ENCODE peak calls at places on chromosomes 4 and X, in nine cellular contexts. One of them, this sample, is unnamed.
A peak's percentile ranks its signal among the peaks of the same experiment; 100 is the strongest.

GRCh38 chr4:79958511-79959264 is 114.3 kb downstream of the ANTXR2 start:
- DNase-seq in stomach: no peak
- DNase-seq in ovary: no peak
- DNase-seq in tibial nerve: no peak
- DNase-seq in esophagus squamous epithelium: no peak
- DNase-seq in A549: no peak
- DNase-seq in upper lobe of left lung: no peak
- DNase-seq in adrenal gland: no peak
- DNase-seq in IMR-90: no peak
- DNase-seq in this sample: no peak

GRCh38 chrX:3532571-3532970 is 180.9 kb downstream of the PRKX start:
- DNase-seq in stomach: no peak
- DNase-seq in IMR-90: no peak
- DNase-seq in A549: no peak
- DNase-seq in esophagus squamous epithelium: no peak
- DNase-seq in adrenal gland: no peak
- DNase-seq in tibial nerve: no peak
- DNase-seq in ovary: no peak
- DNase-seq in upper lobe of left lung: no peak
- DNase-seq in this sample: no peak

GRCh38 chr4:85086721-85087120 is 120.2 kb upstream of the WDFY3 start:
- DNase-seq in adrenal gland: no peak
- DNase-seq in esophagus squamous epithelium: no peak
- DNase-seq in IMR-90: no peak
- DNase-seq in upper lobe of left lung: no peak
- DNase-seq in ovary: no peak
- DNase-seq in stomach: no peak
- DNase-seq in A549: no peak
- DNase-seq in tibial nerve: no peak
- DNase-seq in this sample: no peak

GRCh38 chr4:156774422-156774821 is 197.2 kb downstream of the PDGFC start:
- DNase-seq in esophagus squamous epithelium: no peak
- DNase-seq in adrenal gland: peak; percentile 42
- DNase-seq in ovary: no peak
- DNase-seq in tibial nerve: no peak
- DNase-seq in IMR-90: peak; percentile 96
- DNase-seq in A549: no peak
- DNase-seq in upper lobe of left lung: no peak
- DNase-seq in stomach: no peak
- DNase-seq in this sample: no peak

GRCh38 chr4:174524242-174524641 is 2.0 kb upstream of the HPGD start:
- DNase-seq in IMR-90: no peak
- DNase-seq in ovary: no peak
- DNase-seq in stomach: peak; percentile 58
- DNase-seq in tibial nerve: no peak
- DNase-seq in adrenal gland: no peak
- DNase-seq in esophagus squamous epithelium: no peak
- DNase-seq in A549: no peak
- DNase-seq in upper lobe of left lung: no peak
- DNase-seq in this sample: no peak

GRCh38 chr4:15784959-15785634 is 7.0 kb downstream of the CD38 start:
- DNase-seq in A549: no peak
- DNase-seq in stomach: no peak
- DNase-seq in esophagus squamous epithelium: no peak
- DNase-seq in adrenal gland: no peak
- DNase-seq in tibial nerve: no peak
- DNase-seq in ovary: no peak
- DNase-seq in upper lobe of left lung: no peak
- DNase-seq in IMR-90: no peak
- DNase-seq in this sample: no peak

GRCh38 chrX:41145920-41146608 is 60.8 kb downstream of the USP9X start:
- DNase-seq in IMR-90: peak; percentile 92
- DNase-seq in ovary: no peak
- DNase-seq in tibial nerve: no peak
- DNase-seq in stomach: no peak
- DNase-seq in esophagus squamous epithelium: no peak
- DNase-seq in adrenal gland: no peak
- DNase-seq in upper lobe of left lung: no peak
- DNase-seq in A549: no peak
- DNase-seq in this sample: no peak

GRCh38 chr4:109418588-109418987 is 15.0 kb upstream of the SEC24B start:
- DNase-seq in esophagus squamous epithelium: no peak
- DNase-seq in tibial nerve: no peak
- DNase-seq in stomach: no peak
- DNase-seq in upper lobe of left lung: no peak
- DNase-seq in adrenal gland: no peak
- DNase-seq in ovary: no peak
- DNase-seq in A549: no peak
- DNase-seq in IMR-90: no peak
- DNase-seq in this sample: no peak

GRCh38 chr4:118995693-118996391 is 107.2 kb downstream of the SYNPO2 start:
- DNase-seq in stomach: no peak
- DNase-seq in upper lobe of left lung: no peak
- DNase-seq in IMR-90: no peak
- DNase-seq in tibial nerve: no peak
- DNase-seq in ovary: no peak
- DNase-seq in esophagus squamous epithelium: no peak
- DNase-seq in adrenal gland: no peak
- DNase-seq in A549: no peak
- DNase-seq in this sample: no peak

GRCh38 chrX:105822138-105823091 is at the start of gene NRK:
- DNase-seq in A549: no peak
- DNase-seq in ovary: peak; percentile 74
- DNase-seq in adrenal gland: peak; percentile 43
- DNase-seq in IMR-90: no peak
- DNase-seq in tibial nerve: no peak
- DNase-seq in upper lobe of left lung: peak; percentile 63
- DNase-seq in esophagus squamous epithelium: no peak
- DNase-seq in stomach: no peak
- DNase-seq in this sample: peak; percentile 60

GRCh38 chr4:170651786-170652185 is 562.0 kb upstream of the AADAT start:
- DNase-seq in tibial nerve: no peak
- DNase-seq in A549: no peak
- DNase-seq in IMR-90: peak; percentile 29
- DNase-seq in esophagus squamous epithelium: no peak
- DNase-seq in stomach: no peak
- DNase-seq in adrenal gland: no peak
- DNase-seq in ovary: no peak
- DNase-seq in upper lobe of left lung: no peak
- DNase-seq in this sample: no peak

GRCh38 chr4:93396274-93396673 is 432.3 kb upstream of the ATOH1 start:
- DNase-seq in IMR-90: peak; percentile 77
- DNase-seq in A549: no peak
- DNase-seq in ovary: no peak
- DNase-seq in tibial nerve: no peak
- DNase-seq in stomach: no peak
- DNase-seq in esophagus squamous epithelium: no peak
- DNase-seq in adrenal gland: no peak
- DNase-seq in upper lobe of left lung: no peak
- DNase-seq in this sample: no peak

GRCh38 chr4:146073517-146073916 is 102.0 kb upstream of the LSM6 start:
- DNase-seq in adrenal gland: no peak
- DNase-seq in upper lobe of left lung: no peak
- DNase-seq in A549: no peak
- DNase-seq in stomach: no peak
- DNase-seq in IMR-90: no peak
- DNase-seq in ovary: no peak
- DNase-seq in esophagus squamous epithelium: no peak
- DNase-seq in tibial nerve: no peak
- DNase-seq in this sample: no peak

GRCh38 chrX:11287505-11287904 is 5.7 kb upstream of the AMELX start:
- DNase-seq in A549: no peak
- DNase-seq in ovary: no peak
- DNase-seq in esophagus squamous epithelium: no peak
- DNase-seq in adrenal gland: no peak
- DNase-seq in upper lobe of left lung: no peak
- DNase-seq in tibial nerve: no peak
- DNase-seq in stomach: no peak
- DNase-seq in IMR-90: peak; percentile 18
- DNase-seq in this sample: no peak

GRCh38 chrX:13742397-13743176 is 8.0 kb downstream of the OFD1 start:
- DNase-seq in IMR-90: no peak
- DNase-seq in stomach: no peak
- DNase-seq in tibial nerve: no peak
- DNase-seq in A549: no peak
- DNase-seq in ovary: no peak
- DNase-seq in upper lobe of left lung: no peak
- DNase-seq in adrenal gland: no peak
- DNase-seq in esophagus squamous epithelium: no peak
- DNase-seq in this sample: no peak

GRCh38 chrX:40088803-40089540 is 8.8 kb downstream of the BCOR start:
- DNase-seq in stomach: no peak
- DNase-seq in A549: no peak
- DNase-seq in upper lobe of left lung: no peak
- DNase-seq in tibial nerve: no peak
- DNase-seq in ovary: no peak
- DNase-seq in IMR-90: no peak
- DNase-seq in adrenal gland: no peak
- DNase-seq in esophagus squamous epithelium: no peak
- DNase-seq in this sample: no peak

GRCh38 chr4:108555701-108556100 is 64.7 kb upstream of the RPL34 start:
- DNase-seq in adrenal gland: no peak
- DNase-seq in tibial nerve: no peak
- DNase-seq in A549: no peak
- DNase-seq in stomach: no peak
- DNase-seq in upper lobe of left lung: no peak
- DNase-seq in IMR-90: no peak
- DNase-seq in esophagus squamous epithelium: no peak
- DNase-seq in ovary: no peak
- DNase-seq in this sample: no peak

GRCh38 chr4:95510145-95510544 is 38.6 kb downstream of the UNC5C start:
- DNase-seq in tibial nerve: no peak
- DNase-seq in A549: no peak
- DNase-seq in stomach: no peak
- DNase-seq in adrenal gland: no peak
- DNase-seq in upper lobe of left lung: no peak
- DNase-seq in IMR-90: peak; percentile 13
- DNase-seq in esophagus squamous epithelium: no peak
- DNase-seq in ovary: no peak
- DNase-seq in this sample: no peak

GRCh38 chr4:74042681-74043080 is 4.2 kb upstream of the CXCL3 start:
- DNase-seq in adrenal gland: no peak
- DNase-seq in tibial nerve: no peak
- DNase-seq in A549: no peak
- DNase-seq in ovary: no peak
- DNase-seq in upper lobe of left lung: no peak
- DNase-seq in IMR-90: no peak
- DNase-seq in stomach: peak; percentile 34
- DNase-seq in esophagus squamous epithelium: no peak
- DNase-seq in this sample: no peak
- TF ChIP-seq CTCF in adrenal gland: no peak
- TF ChIP-seq CTCF in tibial nerve: no peak
- TF ChIP-seq CTCF in A549: no peak
- TF ChIP-seq CTCF in ovary: no peak
- TF ChIP-seq CTCF in upper lobe of left lung: no peak
- TF ChIP-seq CTCF in IMR-90: no peak
- TF ChIP-seq CTCF in stomach: no peak
- TF ChIP-seq CTCF in esophagus squamous epithelium: no peak
- TF ChIP-seq CTCF in this sample: no peak

GRCh38 chr4:10074767-10075105 is 41.9 kb downstream of the WDR1 start:
- DNase-seq in A549: peak; percentile 41
- DNase-seq in IMR-90: peak; percentile 70
- DNase-seq in ovary: no peak
- DNase-seq in tibial nerve: no peak
- DNase-seq in upper lobe of left lung: no peak
- DNase-seq in stomach: peak; percentile 19
- DNase-seq in adrenal gland: no peak
- DNase-seq in esophagus squamous epithelium: no peak
- DNase-seq in this sample: no peak
- TF ChIP-seq POLR2A in A549: no peak
- TF ChIP-seq POLR2A in IMR-90: no peak
- TF ChIP-seq POLR2A in ovary: no peak
- TF ChIP-seq POLR2A in tibial nerve: no peak
- TF ChIP-seq POLR2A in upper lobe of left lung: no peak
- TF ChIP-seq POLR2A in stomach: no peak
- TF ChIP-seq POLR2A in adrenal gland: no peak
- TF ChIP-seq POLR2A in esophagus squamous epithelium: no peak
- TF ChIP-seq POLR2A in this sample: no peak

GRCh38 chr4:185108185-185108584 is 34.9 kb upstream of the SLC25A4 start:
- DNase-seq in A549: no peak
- DNase-seq in ovary: no peak
- DNase-seq in IMR-90: no peak
- DNase-seq in tibial nerve: no peak
- DNase-seq in upper lobe of left lung: no peak
- DNase-seq in esophagus squamous epithelium: no peak
- DNase-seq in stomach: no peak
- DNase-seq in adrenal gland: no peak
- DNase-seq in this sample: no peak

GRCh38 chr4:185109736-185110135 is 33.3 kb upstream of the SLC25A4 start:
- DNase-seq in upper lobe of left lung: no peak
- DNase-seq in A549: no peak
- DNase-seq in IMR-90: no peak
- DNase-seq in tibial nerve: no peak
- DNase-seq in esophagus squamous epithelium: no peak
- DNase-seq in adrenal gland: no peak
- DNase-seq in stomach: no peak
- DNase-seq in ovary: no peak
- DNase-seq in this sample: no peak

GRCh38 chr4:185110375-185110823 is 32.7 kb upstream of the SLC25A4 start:
- DNase-seq in tibial nerve: no peak
- DNase-seq in stomach: peak; percentile 76
- DNase-seq in ovary: no peak
- DNase-seq in upper lobe of left lung: no peak
- DNase-seq in adrenal gland: no peak
- DNase-seq in IMR-90: no peak
- DNase-seq in esophagus squamous epithelium: no peak
- DNase-seq in A549: no peak
- DNase-seq in this sample: no peak

GRCh38 chr4:185106353-185106752 is 36.7 kb upstream of the SLC25A4 start:
- DNase-seq in ovary: no peak
- DNase-seq in tibial nerve: no peak
- DNase-seq in A549: no peak
- DNase-seq in esophagus squamous epithelium: no peak
- DNase-seq in upper lobe of left lung: no peak
- DNase-seq in IMR-90: no peak
- DNase-seq in adrenal gland: no peak
- DNase-seq in stomach: no peak
- DNase-seq in this sample: no peak

DNA sequence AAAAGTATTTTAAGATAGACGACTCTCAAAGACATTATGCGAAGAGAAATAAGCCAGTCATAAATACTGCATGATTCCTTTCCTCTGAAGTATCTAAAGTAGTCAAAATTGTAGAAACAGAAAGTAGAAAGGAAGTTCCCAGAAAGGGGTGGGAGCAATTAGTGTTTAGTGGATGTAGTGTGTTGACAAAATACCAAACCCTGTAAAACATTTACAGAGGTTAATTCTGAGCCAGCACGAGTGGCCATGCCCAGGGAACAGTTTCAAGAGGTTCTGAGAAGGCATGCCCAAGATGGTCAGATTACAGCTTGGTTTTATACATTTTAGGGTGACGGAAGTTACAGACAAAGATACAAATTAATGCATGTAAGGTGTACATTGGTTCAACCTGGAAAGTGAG is 34.4 kb upstream of the SLC25A4 start:
- DNase-seq in adrenal gland: no peak
- DNase-seq in upper lobe of left lung: no peak
- DNase-seq in ovary: no peak
- DNase-seq in tibial nerve: no peak
- DNase-seq in stomach: peak; percentile 50
- DNase-seq in A549: no peak
- DNase-seq in IMR-90: no peak
- DNase-seq in esophagus squamous epithelium: no peak
- DNase-seq in this sample: no peak
- H3K4me3 ChIP-seq in adrenal gland: no peak overlapping the region
- H3K4me3 ChIP-seq in upper lobe of left lung: no peak overlapping the region
- H3K4me3 ChIP-seq in ovary: no peak overlapping the region
- H3K4me3 ChIP-seq in tibial nerve: no peak overlapping the region
- H3K4me3 ChIP-seq in stomach: no peak overlapping the region
- H3K4me3 ChIP-seq in A549: no peak overlapping the region
- H3K4me3 ChIP-seq in IMR-90: no peak overlapping the region
- H3K4me3 ChIP-seq in esophagus squamous epithelium: no peak overlapping the region
- H3K4me3 ChIP-seq in this sample: no peak overlapping the region

GRCh38 chr4:122930877-122931276 is 8.5 kb upstream of the NUDT6 start:
- DNase-seq in adrenal gland: no peak
- DNase-seq in tibial nerve: no peak
- DNase-seq in ovary: no peak
- DNase-seq in stomach: no peak
- DNase-seq in A549: no peak
- DNase-seq in upper lobe of left lung: no peak
- DNase-seq in IMR-90: peak; percentile 41
- DNase-seq in esophagus squamous epithelium: no peak
- DNase-seq in this sample: no peak
- TF ChIP-seq CTCF in adrenal gland: peak; percentile 45
- TF ChIP-seq CTCF in tibial nerve: peak; percentile 43
- TF ChIP-seq CTCF in ovary: peak; percentile 27
- TF ChIP-seq CTCF in stomach: no peak
- TF ChIP-seq CTCF in A549: peak; percentile 51
- TF ChIP-seq CTCF in upper lobe of left lung: peak; percentile 46
- TF ChIP-seq CTCF in IMR-90: peak; percentile 67
- TF ChIP-seq CTCF in esophagus squamous epithelium: peak; percentile 60
- TF ChIP-seq CTCF in this sample: peak; percentile 20

This sample was measured in spleen.